ENCODE peak calls at places on chromosomes 16 and 17, in nine cellular contexts. W, O, M, I, G, B, S, C and Y are unnamed samples.

GRCh38 chr17:30720013-30720471 is 104.5 kb downstream of the CRLF3 start:
- DNase-seq in W (no peak), O (no peak), M (no peak), I (no peak), G (no peak), B (peak; percentile 15), S (peak; percentile 16), C (no peak), Y (peak; percentile 6)

GRCh38 chr17:30921544-30922196 is at the start of gene ADAP2:
- DNase-seq in W (no peak), O (no peak), M (peak; percentile 27), I (no peak), G (peak; percentile 66), B (peak; percentile 75), S (peak; percentile 62), C (no peak), Y (peak; percentile 45)

GRCh38 chr16:80081851-80082250 is 458.9 kb upstream of the DYNLRB2 start:
- DNase-seq in W (no peak), O (no peak), M (no peak), I (no peak), G (no peak), B (no peak), S (no peak), C (no peak), Y (no peak)

GRCh38 chr17:561118-561517 is 153.5 kb downstream of the VPS53 start:
- DNase-seq in W (no peak), O (peak; percentile 7), M (no peak), I (no peak), G (no peak), B (no peak), S (no peak), C (no peak), Y (no peak)

GRCh38 chr17:33970271-33970670 is 284.8 kb upstream of the CCL2 start:
- DNase-seq in W (no peak), O (no peak), M (no peak), I (no peak), G (no peak), B (no peak), S (no peak), C (no peak), Y (no peak)

GRCh38 chr17:64024781-64025731 is 4.6 kb upstream of the ICAM2 start:
- DNase-seq in W (no peak), O (no peak), M (no peak), I (no peak), G (no peak), B (no peak), S (no peak), C (no peak), Y (no peak)

GRCh38 chr17:67491009-67491677 is 114.1 kb downstream of the PITPNC1 start:
- DNase-seq in W (no peak), O (no peak), M (no peak), I (no peak), G (peak; percentile 45), B (peak; percentile 67), S (peak; percentile 94), C (no peak), Y (peak; percentile 16)

GRCh38 chr17:30375661-30376060 is 3.1 kb upstream of the CPD start:
- DNase-seq in W (no peak), O (no peak), M (no peak), I (no peak), G (no peak), B (no peak), S (no peak), C (no peak), Y (no peak)

GRCh38 chr16:66365588-66365987 is 903 bp upstream of the CDH5 start:
- DNase-seq in W (no peak), O (no peak), M (no peak), I (no peak), G (no peak), B (no peak), S (peak; percentile 76), C (no peak), Y (no peak)

GRCh38 chr17:13311301-13311700 is 290.4 kb downstream of the HS3ST3A1 start:
- DNase-seq in W (no peak), O (no peak), M (no peak), I (no peak), G (no peak), B (no peak), S (no peak), C (no peak), Y (no peak)

GRCh38 chr17:17935321-17936271 is 36.6 kb downstream of the TOM1L2 start:
- DNase-seq in W (no peak), O (no peak), M (no peak), I (no peak), G (peak; percentile 95), B (no peak), S (peak; percentile 49), C (no peak), Y (no peak)

GRCh38 chr17:70089513-70090148 is 14.6 kb downstream of the KCNJ16 start:
- DNase-seq in W (no peak), O (no peak), M (no peak), I (no peak), G (no peak), B (no peak), S (no peak), C (peak; percentile 35), Y (no peak)

GRCh38 chr17:47145351-47145750 is 43.7 kb downstream of the CDC27 start:
- DNase-seq in W (no peak), O (no peak), M (no peak), I (no peak), G (no peak), B (no peak), S (no peak), C (no peak), Y (no peak)